ENCODE peak calls at places on chromosomes 16 and 17, in five cellular contexts. Q, B, F, X and I are unnamed samples.

GRCh38 chr16:85084841-85085535 is 27.3 kb downstream of the CIBAR2 start:
- DNase-seq in Q (no peak), B (no peak), F (no peak), X (no peak), I (no peak)

GRCh38 chr17:48100591-48101011 is 677 bp downstream of the CBX1 start:
- DNase-seq in Q (peak), B (peak), F (peak), X (peak), I (no peak)

GRCh38 chr17:42107597-42108576 is 4.6 kb downstream of the DHX58 start:
- DNase-seq in Q (peak), B (peak), F (peak), X (peak), I (peak)

GRCh38 chr16:3952342-3953131 is 72.0 kb upstream of the CREBBP start:
- DNase-seq in Q (peak), B (no peak), F (no peak), X (no peak), I (no peak)

GRCh38 chr17:77858291-77859034 is 100.0 kb upstream of the TNRC6C start:
- DNase-seq in Q (no peak), B (no peak), F (no peak), X (no peak), I (no peak)

GRCh38 chr16:4846503-4846900 is 586 bp downstream of the GLYR1 start:
- DNase-seq in Q (peak), B (no peak), F (peak), X (peak), I (no peak)

GRCh38 chr16:735982-736453 is 4.8 kb downstream of the CIAO3 start:
- DNase-seq in Q (no peak), B (no peak), F (no peak), X (no peak), I (no peak)

GRCh38 chr17:307741-308507 is 44.7 kb downstream of the RPH3AL start:
- DNase-seq in Q (no peak), B (no peak), F (no peak), X (no peak), I (no peak)

GRCh38 chr17:28372203-28372944 is 880 bp downstream of the SARM1 start:
- DNase-seq in Q (peak), B (no peak), F (peak), X (peak), I (no peak)

DNA sequence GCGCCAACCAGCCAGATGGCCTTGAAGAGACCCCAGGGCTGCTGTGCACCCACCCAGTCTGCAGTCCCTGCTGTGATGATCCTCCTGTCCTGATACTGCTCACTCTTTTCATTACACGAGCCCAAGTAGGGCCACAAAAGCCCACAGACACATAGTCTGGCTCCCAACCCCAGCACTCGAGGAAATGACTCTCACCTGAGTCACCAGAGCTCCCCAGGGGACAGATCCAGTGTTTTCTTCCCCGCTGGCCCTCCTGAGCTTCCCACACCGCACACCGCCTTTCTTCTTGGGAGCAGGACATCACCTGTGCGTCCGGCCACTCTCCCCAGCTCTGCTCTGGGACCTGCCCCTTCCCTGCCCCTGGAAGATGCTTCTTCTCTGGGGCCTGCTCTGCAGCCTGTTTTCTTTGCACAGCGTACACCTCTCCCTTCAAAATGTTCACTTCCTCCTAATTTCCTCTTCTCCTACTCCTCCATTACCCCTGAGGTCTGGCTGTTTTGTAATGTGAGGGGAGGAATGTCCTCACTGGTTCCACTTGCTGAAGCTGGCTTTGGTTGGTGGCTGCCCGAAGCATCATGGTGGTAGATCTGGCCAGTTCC is 2.0 kb upstream of the SCN4A start:
- DNase-seq in Q (no peak), B (no peak), F (peak), X (peak), I (no peak)
- H3K23ac ChIP-seq in Q (no peak), B (no peak), F (no peak), X (no peak), I (no peak)

DNA sequence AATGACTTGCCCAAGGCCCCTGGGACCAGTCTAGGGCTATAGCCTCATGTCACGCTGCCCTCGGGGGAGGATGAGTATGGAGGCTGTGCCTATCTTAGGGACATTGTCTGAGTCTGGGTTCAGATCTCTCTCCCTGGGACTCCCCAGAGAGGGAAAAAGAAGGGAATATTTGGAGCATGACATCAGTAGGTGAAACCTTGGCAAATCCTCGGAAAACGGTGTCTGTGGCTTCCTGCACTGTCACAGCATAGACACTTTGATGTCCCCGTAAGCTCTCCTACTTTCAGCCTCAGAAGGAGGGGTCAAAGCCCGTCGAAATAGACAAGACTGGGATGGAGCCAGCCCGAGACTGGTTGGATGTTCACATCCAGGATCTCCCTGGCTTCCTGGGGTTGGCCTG is 11.3 kb downstream of the MEOX1 start:
- DNase-seq in Q (no peak), B (no peak), F (no peak), X (no peak), I (no peak)
- H4K91ac ChIP-seq in Q (no peak), B (no peak), F (no peak), X (no peak), I (no peak)

GRCh38 chr16:2497641-2498040 is 16.1 kb upstream of the ATP6V0C start:
- DNase-seq in Q (no peak), B (no peak), F (no peak), X (no peak), I (no peak)
- H2AFZ ChIP-seq in Q (no peak), B (no peak), F (no peak), X (no peak), I (no peak)

DNA sequence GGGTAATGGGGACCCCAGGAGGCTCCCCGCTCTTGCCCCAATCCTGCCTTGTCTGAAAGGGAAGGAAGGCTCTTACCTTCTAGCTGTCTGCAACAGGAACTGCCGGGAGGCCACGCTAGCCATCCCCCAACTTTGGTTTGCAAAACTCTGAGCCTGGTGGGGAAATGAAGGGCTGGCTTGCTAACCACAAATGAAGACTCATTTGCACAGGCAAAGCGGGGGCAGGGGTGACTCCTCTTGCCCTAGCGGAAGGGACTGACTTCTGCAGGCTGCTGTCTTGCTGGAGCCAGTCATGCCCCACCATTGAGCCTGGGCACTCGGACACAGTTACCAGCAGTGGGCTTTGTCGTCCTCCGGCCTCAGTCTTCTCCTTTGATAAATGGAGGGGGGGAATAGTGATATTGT is 52.6 kb downstream of the PLCG2 start:
- DNase-seq in Q (peak), B (no peak), F (no peak), X (no peak), I (no peak)
- H3K23ac ChIP-seq in Q (no peak), B (no peak), F (no peak), X (no peak), I (no peak)

GRCh38 chr17:32551186-32551955 is 64.6 kb downstream of the CDK5R1 start:
- DNase-seq in Q (no peak), B (no peak), F (peak), X (peak), I (no peak)
- H4K91ac ChIP-seq in Q (no peak), B (no peak), F (no peak), X (no peak), I (no peak)